ENCODE peak calls at places on chromosomes 12 and 14, in five cellular contexts. One of them, this sample, is unnamed.

GRCh38 chr14:93538411-93538810 is 107.7 kb downstream of the UNC79 start:
- DNase-seq in GM20000: no peak
- DNase-seq in SK-N-SH: peak; percentile 32
- DNase-seq in stimulated activated CD4-positive, alpha-beta T cell treated with anti-CD3 and anti-CD28 coated beads, Interleukin-15, amount 100 ng/mL, for 1 hour: no peak
- DNase-seq in activated gamma-delta T cell treated with anti-CD3 and anti-CD28 coated beads, Interleukin-2, amount 50 U/mL, for 16 hours: no peak
- DNase-seq in this sample: no peak

GRCh38 chr14:54683882-54684794 is 117.2 kb downstream of the SAMD4A start:
- DNase-seq in GM20000: no peak
- DNase-seq in SK-N-SH: peak; percentile 66
- DNase-seq in stimulated activated CD4-positive, alpha-beta T cell treated with anti-CD3 and anti-CD28 coated beads, Interleukin-15, amount 100 ng/mL, for 1 hour: no peak
- DNase-seq in activated gamma-delta T cell treated with anti-CD3 and anti-CD28 coated beads, Interleukin-2, amount 50 U/mL, for 16 hours: no peak
- DNase-seq in this sample: no peak

GRCh38 chr12:23084236-23084995 is 459.4 kb downstream of the ETNK1 start:
- DNase-seq in GM20000: no peak
- DNase-seq in SK-N-SH: peak; percentile 63
- DNase-seq in stimulated activated CD4-positive, alpha-beta T cell treated with anti-CD3 and anti-CD28 coated beads, Interleukin-15, amount 100 ng/mL, for 1 hour: no peak
- DNase-seq in activated gamma-delta T cell treated with anti-CD3 and anti-CD28 coated beads, Interleukin-2, amount 50 U/mL, for 16 hours: no peak
- DNase-seq in this sample: peak; percentile 86

GRCh38 chr14:34980337-34980900 is 2.4 kb upstream of the SRP54 start:
- DNase-seq in GM20000: no peak
- DNase-seq in SK-N-SH: no peak
- DNase-seq in stimulated activated CD4-positive, alpha-beta T cell treated with anti-CD3 and anti-CD28 coated beads, Interleukin-15, amount 100 ng/mL, for 1 hour: no peak
- DNase-seq in activated gamma-delta T cell treated with anti-CD3 and anti-CD28 coated beads, Interleukin-2, amount 50 U/mL, for 16 hours: no peak
- DNase-seq in this sample: no peak

GRCh38 chr12:111041091-111041490 is 120.7 kb upstream of the MYL2 start:
- DNase-seq in GM20000: no peak
- DNase-seq in SK-N-SH: no peak
- DNase-seq in stimulated activated CD4-positive, alpha-beta T cell treated with anti-CD3 and anti-CD28 coated beads, Interleukin-15, amount 100 ng/mL, for 1 hour: no peak
- DNase-seq in activated gamma-delta T cell treated with anti-CD3 and anti-CD28 coated beads, Interleukin-2, amount 50 U/mL, for 16 hours: no peak
- DNase-seq in this sample: no peak

GRCh38 chr14:53032161-53032803 is 81.4 kb upstream of the FERMT2 start:
- DNase-seq in GM20000: no peak
- DNase-seq in SK-N-SH: no peak
- DNase-seq in stimulated activated CD4-positive, alpha-beta T cell treated with anti-CD3 and anti-CD28 coated beads, Interleukin-15, amount 100 ng/mL, for 1 hour: no peak
- DNase-seq in activated gamma-delta T cell treated with anti-CD3 and anti-CD28 coated beads, Interleukin-2, amount 50 U/mL, for 16 hours: no peak
- DNase-seq in this sample: no peak

GRCh38 chr12:32098112-32098511 is 8.5 kb upstream of the BICD1 start:
- DNase-seq in GM20000: no peak
- DNase-seq in SK-N-SH: no peak
- DNase-seq in stimulated activated CD4-positive, alpha-beta T cell treated with anti-CD3 and anti-CD28 coated beads, Interleukin-15, amount 100 ng/mL, for 1 hour: no peak
- DNase-seq in activated gamma-delta T cell treated with anti-CD3 and anti-CD28 coated beads, Interleukin-2, amount 50 U/mL, for 16 hours: no peak
- DNase-seq in this sample: no peak

GRCh38 chr12:95642583-95642982 is 91.3 kb upstream of the USP44 start:
- DNase-seq in GM20000: no peak
- DNase-seq in SK-N-SH: no peak
- DNase-seq in stimulated activated CD4-positive, alpha-beta T cell treated with anti-CD3 and anti-CD28 coated beads, Interleukin-15, amount 100 ng/mL, for 1 hour: no peak
- DNase-seq in activated gamma-delta T cell treated with anti-CD3 and anti-CD28 coated beads, Interleukin-2, amount 50 U/mL, for 16 hours: no peak
- DNase-seq in this sample: no peak

GRCh38 chr12:51917746-51918453 is 10.6 kb downstream of the ACVRL1 start:
- DNase-seq in GM20000: no peak
- DNase-seq in SK-N-SH: peak; percentile 71
- DNase-seq in stimulated activated CD4-positive, alpha-beta T cell treated with anti-CD3 and anti-CD28 coated beads, Interleukin-15, amount 100 ng/mL, for 1 hour: no peak
- DNase-seq in activated gamma-delta T cell treated with anti-CD3 and anti-CD28 coated beads, Interleukin-2, amount 50 U/mL, for 16 hours: no peak
- DNase-seq in this sample: no peak

GRCh38 chr12:3182426-3182825 is 105.2 kb downstream of the TSPAN9 start:
- DNase-seq in GM20000: no peak
- DNase-seq in SK-N-SH: no peak
- DNase-seq in stimulated activated CD4-positive, alpha-beta T cell treated with anti-CD3 and anti-CD28 coated beads, Interleukin-15, amount 100 ng/mL, for 1 hour: no peak
- DNase-seq in activated gamma-delta T cell treated with anti-CD3 and anti-CD28 coated beads, Interleukin-2, amount 50 U/mL, for 16 hours: no peak
- DNase-seq in this sample: no peak

GRCh38 chr12:1706284-1707016 is 15.6 kb downstream of the ADIPOR2 start:
- DNase-seq in GM20000: no peak
- DNase-seq in SK-N-SH: no peak
- DNase-seq in stimulated activated CD4-positive, alpha-beta T cell treated with anti-CD3 and anti-CD28 coated beads, Interleukin-15, amount 100 ng/mL, for 1 hour: no peak
- DNase-seq in activated gamma-delta T cell treated with anti-CD3 and anti-CD28 coated beads, Interleukin-2, amount 50 U/mL, for 16 hours: no peak
- DNase-seq in this sample: no peak

GRCh38 chr14:74127634-74128033 is 42.9 kb downstream of the LIN52 start:
- DNase-seq in GM20000: no peak
- DNase-seq in SK-N-SH: no peak
- DNase-seq in stimulated activated CD4-positive, alpha-beta T cell treated with anti-CD3 and anti-CD28 coated beads, Interleukin-15, amount 100 ng/mL, for 1 hour: no peak
- DNase-seq in activated gamma-delta T cell treated with anti-CD3 and anti-CD28 coated beads, Interleukin-2, amount 50 U/mL, for 16 hours: no peak
- DNase-seq in this sample: no peak

GRCh38 chr12:75208851-75209781 is 523 bp downstream of the KCNC2 start:
- DNase-seq in GM20000: peak; percentile 41
- DNase-seq in SK-N-SH: peak; percentile 46
- DNase-seq in stimulated activated CD4-positive, alpha-beta T cell treated with anti-CD3 and anti-CD28 coated beads, Interleukin-15, amount 100 ng/mL, for 1 hour: no peak
- DNase-seq in activated gamma-delta T cell treated with anti-CD3 and anti-CD28 coated beads, Interleukin-2, amount 50 U/mL, for 16 hours: no peak
- DNase-seq in this sample: peak; percentile 85

GRCh38 chr12:323507-323906 is 60.9 kb upstream of the SLC6A13 start:
- DNase-seq in GM20000: no peak
- DNase-seq in SK-N-SH: no peak
- DNase-seq in stimulated activated CD4-positive, alpha-beta T cell treated with anti-CD3 and anti-CD28 coated beads, Interleukin-15, amount 100 ng/mL, for 1 hour: no peak
- DNase-seq in activated gamma-delta T cell treated with anti-CD3 and anti-CD28 coated beads, Interleukin-2, amount 50 U/mL, for 16 hours: no peak
- DNase-seq in this sample: no peak

GRCh38 chr14:88323086-88323519 is at the start of gene KCNK10:
- DNase-seq in GM20000: no peak
- DNase-seq in SK-N-SH: no peak
- DNase-seq in stimulated activated CD4-positive, alpha-beta T cell treated with anti-CD3 and anti-CD28 coated beads, Interleukin-15, amount 100 ng/mL, for 1 hour: no peak
- DNase-seq in activated gamma-delta T cell treated with anti-CD3 and anti-CD28 coated beads, Interleukin-2, amount 50 U/mL, for 16 hours: no peak
- DNase-seq in this sample: no peak

GRCh38 chr14:21437063-21437901 is 18.6 kb downstream of the CHD8 start:
- DNase-seq in GM20000: peak; percentile 91
- DNase-seq in SK-N-SH: peak; percentile 93
- DNase-seq in stimulated activated CD4-positive, alpha-beta T cell treated with anti-CD3 and anti-CD28 coated beads, Interleukin-15, amount 100 ng/mL, for 1 hour: peak; percentile 98
- DNase-seq in activated gamma-delta T cell treated with anti-CD3 and anti-CD28 coated beads, Interleukin-2, amount 50 U/mL, for 16 hours: peak; percentile 99
- DNase-seq in this sample: peak; percentile 99

GRCh38 chr12:101570022-101570421 is 24.7 kb upstream of the MYBPC1 start:
- DNase-seq in GM20000: peak; percentile 11
- DNase-seq in SK-N-SH: peak; percentile 4
- DNase-seq in stimulated activated CD4-positive, alpha-beta T cell treated with anti-CD3 and anti-CD28 coated beads, Interleukin-15, amount 100 ng/mL, for 1 hour: no peak
- DNase-seq in activated gamma-delta T cell treated with anti-CD3 and anti-CD28 coated beads, Interleukin-2, amount 50 U/mL, for 16 hours: no peak
- DNase-seq in this sample: peak; percentile 14

GRCh38 chr14:28612414-28612813 is 154.2 kb upstream of the FOXG1 start:
- DNase-seq in GM20000: no peak
- DNase-seq in SK-N-SH: no peak
- DNase-seq in stimulated activated CD4-positive, alpha-beta T cell treated with anti-CD3 and anti-CD28 coated beads, Interleukin-15, amount 100 ng/mL, for 1 hour: no peak
- DNase-seq in activated gamma-delta T cell treated with anti-CD3 and anti-CD28 coated beads, Interleukin-2, amount 50 U/mL, for 16 hours: no peak
- DNase-seq in this sample: no peak

GRCh38 chr12:113152835-113153814 is 3.6 kb downstream of the CFAP73 start:
- DNase-seq in GM20000: peak; percentile 90
- DNase-seq in SK-N-SH: peak; percentile 93
- DNase-seq in stimulated activated CD4-positive, alpha-beta T cell treated with anti-CD3 and anti-CD28 coated beads, Interleukin-15, amount 100 ng/mL, for 1 hour: peak; percentile 13
- DNase-seq in activated gamma-delta T cell treated with anti-CD3 and anti-CD28 coated beads, Interleukin-2, amount 50 U/mL, for 16 hours: peak; percentile 14
- DNase-seq in this sample: peak; percentile 79

GRCh38 chr12:47766496-47767196 is 6.4 kb upstream of the SLC48A1 start:
- DNase-seq in GM20000: no peak
- DNase-seq in SK-N-SH: no peak
- DNase-seq in stimulated activated CD4-positive, alpha-beta T cell treated with anti-CD3 and anti-CD28 coated beads, Interleukin-15, amount 100 ng/mL, for 1 hour: no peak
- DNase-seq in activated gamma-delta T cell treated with anti-CD3 and anti-CD28 coated beads, Interleukin-2, amount 50 U/mL, for 16 hours: no peak
- DNase-seq in this sample: no peak

GRCh38 chr12:105761075-105761474 is 377.7 kb downstream of the NUAK1 start:
- DNase-seq in GM20000: no peak
- DNase-seq in SK-N-SH: no peak
- DNase-seq in stimulated activated CD4-positive, alpha-beta T cell treated with anti-CD3 and anti-CD28 coated beads, Interleukin-15, amount 100 ng/mL, for 1 hour: no peak
- DNase-seq in activated gamma-delta T cell treated with anti-CD3 and anti-CD28 coated beads, Interleukin-2, amount 50 U/mL, for 16 hours: no peak
- DNase-seq in this sample: peak; percentile 31

GRCh38 chr14:30960216-30960615 is 65.2 kb upstream of the AP4S1 start:
- DNase-seq in GM20000: no peak
- DNase-seq in SK-N-SH: no peak
- DNase-seq in stimulated activated CD4-positive, alpha-beta T cell treated with anti-CD3 and anti-CD28 coated beads, Interleukin-15, amount 100 ng/mL, for 1 hour: no peak
- DNase-seq in activated gamma-delta T cell treated with anti-CD3 and anti-CD28 coated beads, Interleukin-2, amount 50 U/mL, for 16 hours: no peak
- DNase-seq in this sample: no peak

GRCh38 chr12:6041891-6042290 is 82.6 kb downstream of the VWF start:
- DNase-seq in GM20000: no peak
- DNase-seq in SK-N-SH: no peak
- DNase-seq in stimulated activated CD4-positive, alpha-beta T cell treated with anti-CD3 and anti-CD28 coated beads, Interleukin-15, amount 100 ng/mL, for 1 hour: no peak
- DNase-seq in activated gamma-delta T cell treated with anti-CD3 and anti-CD28 coated beads, Interleukin-2, amount 50 U/mL, for 16 hours: no peak
- DNase-seq in this sample: no peak

GRCh38 chr14:91252901-91253794 is 8.6 kb upstream of the GPR68 start:
- DNase-seq in GM20000: peak; percentile 78
- DNase-seq in SK-N-SH: peak; percentile 79
- DNase-seq in stimulated activated CD4-positive, alpha-beta T cell treated with anti-CD3 and anti-CD28 coated beads, Interleukin-15, amount 100 ng/mL, for 1 hour: no peak
- DNase-seq in activated gamma-delta T cell treated with anti-CD3 and anti-CD28 coated beads, Interleukin-2, amount 50 U/mL, for 16 hours: no peak
- DNase-seq in this sample: peak; percentile 58

GRCh38 chr14:32478027-32478426 is 148.9 kb downstream of the AKAP6 start:
- DNase-seq in GM20000: no peak
- DNase-seq in SK-N-SH: peak; percentile 17
- DNase-seq in stimulated activated CD4-positive, alpha-beta T cell treated with anti-CD3 and anti-CD28 coated beads, Interleukin-15, amount 100 ng/mL, for 1 hour: no peak
- DNase-seq in activated gamma-delta T cell treated with anti-CD3 and anti-CD28 coated beads, Interleukin-2, amount 50 U/mL, for 16 hours: no peak
- DNase-seq in this sample: no peak

GRCh38 chr14:63342381-63342780 is 23.6 kb upstream of the GPHB5 start:
- DNase-seq in GM20000: no peak
- DNase-seq in SK-N-SH: no peak
- DNase-seq in stimulated activated CD4-positive, alpha-beta T cell treated with anti-CD3 and anti-CD28 coated beads, Interleukin-15, amount 100 ng/mL, for 1 hour: no peak
- DNase-seq in activated gamma-delta T cell treated with anti-CD3 and anti-CD28 coated beads, Interleukin-2, amount 50 U/mL, for 16 hours: no peak
- DNase-seq in this sample: no peak

GRCh38 chr12:31531908-31532307 is 59.0 kb downstream of the DENND5B start:
- DNase-seq in GM20000: no peak
- DNase-seq in SK-N-SH: no peak
- DNase-seq in stimulated activated CD4-positive, alpha-beta T cell treated with anti-CD3 and anti-CD28 coated beads, Interleukin-15, amount 100 ng/mL, for 1 hour: no peak
- DNase-seq in activated gamma-delta T cell treated with anti-CD3 and anti-CD28 coated beads, Interleukin-2, amount 50 U/mL, for 16 hours: no peak
- DNase-seq in this sample: no peak

GRCh38 chr14:99260652-99261551 is 11.1 kb downstream of the BCL11B start:
- DNase-seq in GM20000: no peak
- DNase-seq in SK-N-SH: no peak
- DNase-seq in stimulated activated CD4-positive, alpha-beta T cell treated with anti-CD3 and anti-CD28 coated beads, Interleukin-15, amount 100 ng/mL, for 1 hour: no peak
- DNase-seq in activated gamma-delta T cell treated with anti-CD3 and anti-CD28 coated beads, Interleukin-2, amount 50 U/mL, for 16 hours: peak; percentile 60
- DNase-seq in this sample: no peak

This sample was measured in NCI-H774.